ENCODE peak calls at places on chromosome 16, in seven cellular contexts. One of them, this sample, is unnamed.

GRCh38 chr16:814974-815373 is 14.4 kb upstream of the GNG13 start:
- DNase-seq in germinal center: no peak
- DNase-seq in effector CD4-positive, alpha-beta T cell: no peak
- DNase-seq in immature natural killer cell: no peak
- DNase-seq in psoas muscle: no peak
- DNase-seq in left ventricle myocardium superior: no peak
- DNase-seq in left colon: no peak
- DNase-seq in this sample: no peak

GRCh38 chr16:29198231-29198630 is 208.3 kb downstream of the NPIPB11 start:
- DNase-seq in germinal center: no peak
- DNase-seq in effector CD4-positive, alpha-beta T cell: no peak
- DNase-seq in immature natural killer cell: no peak
- DNase-seq in psoas muscle: no peak
- DNase-seq in left ventricle myocardium superior: no peak
- DNase-seq in left colon: no peak
- DNase-seq in this sample: no peak

GRCh38 chr16:84553873-84554399 is 49.5 kb upstream of the MEAK7 start:
- DNase-seq in germinal center: no peak
- DNase-seq in effector CD4-positive, alpha-beta T cell: peak
- DNase-seq in immature natural killer cell: no peak
- DNase-seq in psoas muscle: peak
- DNase-seq in left ventricle myocardium superior: no peak
- DNase-seq in left colon: no peak
- DNase-seq in this sample: no peak

GRCh38 chr16:1537763-1538289 is 4.4 kb downstream of the TMEM204 start:
- DNase-seq in germinal center: no peak
- DNase-seq in effector CD4-positive, alpha-beta T cell: no peak
- DNase-seq in immature natural killer cell: peak
- DNase-seq in psoas muscle: peak
- DNase-seq in left ventricle myocardium superior: peak
- DNase-seq in left colon: no peak
- DNase-seq in this sample: no peak

GRCh38 chr16:24035127-24035842 is 199.5 kb downstream of the PRKCB start:
- DNase-seq in germinal center: no peak
- DNase-seq in effector CD4-positive, alpha-beta T cell: peak
- DNase-seq in immature natural killer cell: peak
- DNase-seq in psoas muscle: no peak
- DNase-seq in left ventricle myocardium superior: no peak
- DNase-seq in left colon: no peak
- DNase-seq in this sample: no peak

GRCh38 chr16:67146523-67147357 is 4.1 kb downstream of the B3GNT9 start:
- DNase-seq in germinal center: no peak
- DNase-seq in effector CD4-positive, alpha-beta T cell: no peak
- DNase-seq in immature natural killer cell: no peak
- DNase-seq in psoas muscle: no peak
- DNase-seq in left ventricle myocardium superior: no peak
- DNase-seq in left colon: no peak
- DNase-seq in this sample: no peak

GRCh38 chr16:59148312-59148711 is 414.2 kb upstream of the GOT2 start:
- DNase-seq in germinal center: no peak
- DNase-seq in effector CD4-positive, alpha-beta T cell: no peak
- DNase-seq in immature natural killer cell: no peak
- DNase-seq in psoas muscle: no peak
- DNase-seq in left ventricle myocardium superior: no peak
- DNase-seq in left colon: no peak
- DNase-seq in this sample: no peak

GRCh38 chr16:84105948-84106740 is 10.6 kb downstream of the MBTPS1 start:
- DNase-seq in germinal center: no peak
- DNase-seq in effector CD4-positive, alpha-beta T cell: no peak
- DNase-seq in immature natural killer cell: no peak
- DNase-seq in psoas muscle: no peak
- DNase-seq in left ventricle myocardium superior: no peak
- DNase-seq in left colon: no peak
- DNase-seq in this sample: no peak

GRCh38 chr16:84883301-84883700 is 63.5 kb downstream of the CRISPLD2 start:
- DNase-seq in germinal center: no peak
- DNase-seq in effector CD4-positive, alpha-beta T cell: no peak
- DNase-seq in immature natural killer cell: no peak
- DNase-seq in psoas muscle: peak
- DNase-seq in left ventricle myocardium superior: peak
- DNase-seq in left colon: no peak
- DNase-seq in this sample: no peak

GRCh38 chr16:8581923-8582580 is 8.3 kb downstream of the TMEM114 start:
- DNase-seq in germinal center: no peak
- DNase-seq in effector CD4-positive, alpha-beta T cell: no peak
- DNase-seq in immature natural killer cell: no peak
- DNase-seq in psoas muscle: no peak
- DNase-seq in left ventricle myocardium superior: no peak
- DNase-seq in left colon: no peak
- DNase-seq in this sample: no peak

GRCh38 chr16:84928679-84929420 is 82.5 kb downstream of the ZDHHC7 start:
- DNase-seq in germinal center: no peak
- DNase-seq in effector CD4-positive, alpha-beta T cell: no peak
- DNase-seq in immature natural killer cell: no peak
- DNase-seq in psoas muscle: peak
- DNase-seq in left ventricle myocardium superior: peak
- DNase-seq in left colon: peak
- DNase-seq in this sample: no peak

GRCh38 chr16:24045641-24046040 is 209.9 kb downstream of the PRKCB start:
- DNase-seq in germinal center: no peak
- DNase-seq in effector CD4-positive, alpha-beta T cell: no peak
- DNase-seq in immature natural killer cell: no peak
- DNase-seq in psoas muscle: no peak
- DNase-seq in left ventricle myocardium superior: no peak
- DNase-seq in left colon: no peak
- DNase-seq in this sample: no peak

GRCh38 chr16:7183768-7184167 is 148.9 kb upstream of the RBFOX1 start:
- DNase-seq in germinal center: no peak
- DNase-seq in effector CD4-positive, alpha-beta T cell: no peak
- DNase-seq in immature natural killer cell: no peak
- DNase-seq in psoas muscle: no peak
- DNase-seq in left ventricle myocardium superior: no peak
- DNase-seq in left colon: no peak
- DNase-seq in this sample: no peak

GRCh38 chr16:17375388-17376304 is 95.1 kb downstream of the XYLT1 start:
- DNase-seq in germinal center: peak
- DNase-seq in effector CD4-positive, alpha-beta T cell: no peak
- DNase-seq in immature natural killer cell: no peak
- DNase-seq in psoas muscle: no peak
- DNase-seq in left ventricle myocardium superior: no peak
- DNase-seq in left colon: no peak
- DNase-seq in this sample: no peak

GRCh38 chr16:86305440-86305839 is 204.9 kb upstream of the FOXF1 start:
- DNase-seq in germinal center: no peak
- DNase-seq in effector CD4-positive, alpha-beta T cell: no peak
- DNase-seq in immature natural killer cell: no peak
- DNase-seq in psoas muscle: no peak
- DNase-seq in left ventricle myocardium superior: no peak
- DNase-seq in left colon: no peak
- DNase-seq in this sample: no peak

GRCh38 chr16:9061358-9061813 is 30.1 kb upstream of the HAPSTR1 start:
- DNase-seq in germinal center: no peak
- DNase-seq in effector CD4-positive, alpha-beta T cell: no peak
- DNase-seq in immature natural killer cell: peak
- DNase-seq in psoas muscle: peak
- DNase-seq in left ventricle myocardium superior: peak
- DNase-seq in left colon: no peak
- DNase-seq in this sample: no peak

GRCh38 chr16:86732621-86733297 is 154.4 kb downstream of the FOXL1 start:
- DNase-seq in germinal center: no peak
- DNase-seq in effector CD4-positive, alpha-beta T cell: no peak
- DNase-seq in immature natural killer cell: no peak
- DNase-seq in psoas muscle: peak
- DNase-seq in left ventricle myocardium superior: no peak
- DNase-seq in left colon: no peak
- DNase-seq in this sample: no peak

GRCh38 chr16:24668481-24669001 is 60.9 kb upstream of the TNRC6A start:
- DNase-seq in germinal center: no peak
- DNase-seq in effector CD4-positive, alpha-beta T cell: no peak
- DNase-seq in immature natural killer cell: no peak
- DNase-seq in psoas muscle: no peak
- DNase-seq in left ventricle myocardium superior: no peak
- DNase-seq in left colon: no peak
- DNase-seq in this sample: no peak